ENCODE peak calls at places on chromosomes 7 and 10, in ten cellular contexts. O, G, F, E, N, J, U, B, S and C are unnamed samples.

GRCh38 chr7:35512716-35513115 is 182.2 kb downstream of the HERPUD2 start:
- DNase-seq in E (no peak), J (no peak), O (no peak), N (no peak), B (no peak), U (peak; percentile 75), S (no peak), F (no peak), G (no peak), C (no peak)

GRCh38 chr7:34191766-34192550 is 286.6 kb downstream of the BMPER start:
- DNase-seq in G (no peak), U (no peak), B (no peak), J (no peak), O (no peak), F (no peak), N (no peak), E (no peak), S (no peak), C (no peak)

GRCh38 chr10:78162867-78163266 is 129.2 kb downstream of the RPS24 start:
- DNase-seq in U (no peak), B (no peak), O (no peak), S (no peak), F (no peak), N (no peak), G (no peak), E (no peak), J (no peak), C (no peak)

GRCh38 chr10:119541459-119542356 is 811 bp downstream of the RGS10 start:
- DNase-seq in O (no peak), J (peak; percentile 30), N (peak; percentile 32), S (peak; percentile 90), B (peak; percentile 87), G (peak; percentile 50), E (peak; percentile 66), F (no peak), U (no peak), C (peak; percentile 37)

GRCh38 chr7:29865526-29865925 is 59.2 kb downstream of the WIPF3 start:
- DNase-seq in N (no peak), U (no peak), E (no peak), J (peak; percentile 42), B (no peak), O (no peak), F (no peak), G (no peak), S (no peak), C (peak; percentile 31)

GRCh38 chr7:34451923-34452322 is 206.1 kb upstream of the NPSR1 start:
- DNase-seq in G (no peak), J (no peak), S (no peak), F (no peak), N (no peak), O (no peak), B (no peak), E (no peak), U (no peak), C (no peak)

GRCh38 chr7:102064361-102065025 is 222.2 kb upstream of the SH2B2 start:
- DNase-seq in F (no peak), N (no peak), G (no peak), S (no peak), U (peak; percentile 67), J (no peak), O (no peak), B (peak; percentile 77), E (no peak), C (peak; percentile 71)

GRCh38 chr10:88101666-88102065 is 238.2 kb downstream of the PTEN start:
- DNase-seq in J (no peak), U (no peak), S (no peak), G (no peak), O (no peak), N (no peak), F (no peak), B (no peak), E (no peak), C (no peak)

GRCh38 chr7:90401989-90402388 is 1.3 kb upstream of the CLDN12 start:
- DNase-seq in N (no peak), E (no peak), O (no peak), U (no peak), J (no peak), S (no peak), F (no peak), G (no peak), B (no peak), C (no peak)

GRCh38 chr7:90407484-90407821 is 4.2 kb downstream of the CLDN12 start:
- DNase-seq in U (no peak), E (no peak), F (no peak), J (no peak), S (no peak), B (no peak), N (no peak), G (no peak), O (no peak), C (no peak)

GRCh38 chr7:90404777-90405176 is 1.5 kb downstream of the CLDN12 start:
- DNase-seq in J (no peak), F (no peak), E (no peak), S (no peak), G (no peak), B (no peak), U (no peak), O (no peak), N (no peak), C (no peak)

GRCh38 chr7:90402785-90403173 is 482 bp upstream of the CLDN12 start:
- DNase-seq in S (no peak), G (no peak), O (no peak), J (no peak), U (no peak), B (no peak), F (no peak), N (no peak), E (no peak), C (no peak)

GRCh38 chr7:90403174-90404113 is at the start of gene CLDN12:
- DNase-seq in G (peak; percentile 89), F (peak; percentile 85), B (peak; percentile 86), E (peak; percentile 90), J (peak; percentile 87), U (peak; percentile 92), O (peak; percentile 93), S (peak; percentile 54), N (peak; percentile 89), C (peak; percentile 87)
- TF ChIP-seq POLR2A in G (peak; percentile 49), F (peak; percentile 55), B (no peak), E (peak; percentile 90), J (no peak), U (peak; percentile 85), O (no peak), S (peak; percentile 73), N (peak; percentile 51), C (no peak)

DNA sequence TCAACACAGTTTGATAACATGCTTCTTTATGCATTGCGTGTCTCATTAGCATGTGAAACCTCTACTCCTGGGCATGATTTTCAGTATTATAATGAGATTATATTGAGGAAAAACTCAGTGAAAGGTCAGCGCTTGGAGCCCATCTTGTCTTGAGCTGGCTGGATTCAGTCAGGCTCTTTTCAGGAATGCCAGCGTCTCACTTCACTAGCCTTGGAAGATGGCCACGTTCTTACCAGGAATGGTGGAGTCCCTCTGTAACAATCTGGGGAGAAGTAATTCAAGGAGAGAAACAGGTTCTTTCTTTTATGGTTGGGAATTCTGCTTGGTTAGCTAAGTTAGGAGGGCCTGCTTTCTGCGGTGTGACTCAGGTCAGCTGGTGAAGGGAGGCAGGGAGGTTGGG is 241.0 kb downstream of the GALNT17 start:
- DNase-seq in S (no peak), O (no peak), F (no peak), J (no peak), E (no peak), N (no peak), B (no peak), U (no peak), G (no peak), C (no peak)
- H3K9me3 ChIP-seq in S (no peaks in the 10 kb centered on the region), O (peaks cover 7% of the 10 kb centered on the region), F (peaks cover 7% of the 10 kb centered on the region), J (peaks cover 52% of the 10 kb centered on the region), E (no peaks in the 10 kb centered on the region), N (no peaks in the 10 kb centered on the region), B (peaks cover 37% of the 10 kb centered on the region), U (no peaks in the 10 kb centered on the region), G (no peaks in the 10 kb centered on the region), C (peaks cover 9% of the 10 kb centered on the region)

GRCh38 chr10:30436200-30436599 is 2.2 kb downstream of the MAP3K8 start:
- DNase-seq in O (no peak), S (no peak), G (no peak), N (no peak), U (no peak), J (peak; percentile 34), F (no peak), B (no peak), E (no peak), C (no peak)

GRCh38 chr10:30435068-30435422 is 1.1 kb downstream of the MAP3K8 start:
- DNase-seq in U (no peak), S (no peak), O (no peak), F (peak; percentile 55), G (no peak), E (peak; percentile 70), N (peak; percentile 57), B (peak; percentile 76), J (peak; percentile 39), C (peak; percentile 38)

GRCh38 chr10:30436688-30437038 is 2.7 kb downstream of the MAP3K8 start:
- DNase-seq in F (no peak), U (no peak), J (no peak), B (no peak), E (no peak), S (no peak), O (no peak), G (no peak), N (no peak), C (no peak)

GRCh38 chr10:30438016-30438850 is 4.2 kb downstream of the MAP3K8 start:
- DNase-seq in U (no peak), O (no peak), S (no peak), N (no peak), B (no peak), E (no peak), G (no peak), J (no peak), F (no peak), C (no peak)

GRCh38 chr10:30437039-30437781 is 3.2 kb downstream of the MAP3K8 start:
- DNase-seq in E (no peak), U (no peak), B (no peak), J (no peak), S (no peak), N (no peak), G (no peak), O (no peak), F (no peak), C (no peak)
- H3K4me1 ChIP-seq in E (no peaks in the 10 kb centered on the region), U (no peaks in the 10 kb centered on the region), B (peaks cover 78% of the 10 kb centered on the region), J (peaks cover 45% of the 10 kb centered on the region), S (peaks cover 61% of the 10 kb centered on the region), N (peaks cover 5% of the 10 kb centered on the region), G (peaks cover 7% of the 10 kb centered on the region), O (peaks cover 59% of the 10 kb centered on the region), F (no peaks in the 10 kb centered on the region), C (peaks cover 53% of the 10 kb centered on the region)

GRCh38 chr10:3127921-3128320 is 44.7 kb downstream of the PITRM1 start:
- DNase-seq in E (no peak), N (no peak), J (no peak), S (no peak), B (no peak), F (no peak), O (no peak), U (no peak), G (no peak), C (no peak)

GRCh38 chr10:3131098-3131497 is 41.5 kb downstream of the PITRM1 start:
- DNase-seq in E (no peak), B (no peak), U (no peak), O (no peak), J (no peak), F (no peak), S (no peak), N (no peak), G (no peak), C (no peak)

GRCh38 chr10:3132036-3133025 is 40.3 kb downstream of the PITRM1 start:
- DNase-seq in E (no peak), B (peak; percentile 65), G (peak; percentile 25), S (no peak), F (no peak), O (no peak), N (no peak), J (no peak), U (peak; percentile 27), C (no peak)

GRCh38 chr10:3128379-3129130 is 44.0 kb downstream of the PITRM1 start:
- DNase-seq in E (no peak), N (no peak), S (no peak), F (no peak), B (no peak), U (no peak), J (no peak), O (no peak), G (no peak), C (peak; percentile 22)

DNA sequence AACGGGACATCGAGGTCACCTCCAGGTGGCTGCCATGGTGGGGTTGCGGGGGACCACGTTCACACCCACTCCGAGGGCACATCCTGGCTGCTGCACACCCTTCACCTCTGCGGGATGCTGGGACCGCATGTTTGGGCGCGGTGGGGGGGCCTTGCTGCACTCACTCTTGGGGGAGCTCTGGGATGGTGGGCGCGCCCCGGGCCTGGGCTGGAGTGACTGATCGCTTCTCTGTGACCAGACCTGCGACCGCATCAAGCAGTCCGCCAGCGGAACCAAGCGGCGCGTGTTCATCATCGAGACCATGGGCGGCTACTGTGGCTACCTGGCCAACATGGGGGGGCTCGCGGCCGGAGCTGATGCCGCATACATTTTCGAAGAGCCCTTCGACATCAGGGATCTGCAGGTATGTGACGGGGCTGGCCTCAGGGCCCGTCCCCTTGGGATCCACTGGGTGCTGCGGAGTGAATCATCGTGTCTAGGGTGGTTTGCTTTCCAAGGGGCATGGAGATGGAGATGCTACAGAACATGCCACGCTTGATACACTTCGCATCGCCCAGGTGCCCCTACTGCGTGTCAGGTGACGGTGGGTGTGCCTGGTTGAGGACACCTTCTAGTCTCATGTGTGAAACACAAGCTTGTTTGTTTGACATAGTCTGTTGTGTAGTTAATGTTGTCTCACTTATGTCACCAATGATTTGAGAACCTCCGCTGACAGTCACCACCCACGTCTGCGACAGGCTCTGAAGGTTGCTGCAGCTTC is 42.8 kb downstream of the PITRM1 start:
- DNase-seq in E (no peak), O (no peak), B (no peak), G (no peak), N (no peak), F (no peak), U (no peak), J (no peak), S (peak; percentile 85), C (no peak)
- TF ChIP-seq POLR2A in E (no peak), O (no peak), B (no peak), G (no peak), N (no peak), F (no peak), U (no peak), J (no peak), S (no peak), C (no peak)